ENCODE peak calls at places on chromosome 5, in seven cellular contexts. D, T, E, U, H, A and F are unnamed samples.

GRCh38 chr5:19739691-19740090 is 248.3 kb downstream of the CDH18 start:
- DNase-seq in T (no peak), H (no peak), U (no peak), D (no peak), A (no peak), E (no peak), F (no peak)

GRCh38 chr5:140310434-140310833 is 7.5 kb upstream of the PFDN1 start:
- DNase-seq in H (no peak), U (no peak), E (no peak), A (no peak), T (no peak), D (no peak), F (no peak)

GRCh38 chr5:108432024-108432423 is 50.1 kb upstream of the FBXL17 start:
- DNase-seq in T (no peak), D (no peak), H (no peak), U (no peak), A (no peak), E (no peak), F (no peak)

GRCh38 chr5:140358738-140359310 is 1.2 kb upstream of the SLC4A9 start:
- DNase-seq in E (no peak), D (no peak), A (no peak), T (no peak), H (no peak), U (no peak), F (peak)

GRCh38 chr5:55773057-55773456 is 35.2 kb downstream of the DDX4 start:
- DNase-seq in U (no peak), D (no peak), A (no peak), E (no peak), T (no peak), H (no peak), F (peak)

GRCh38 chr5:178668579-178668978 is 41.7 kb upstream of the CLK4 start:
- DNase-seq in E (no peak), A (no peak), H (no peak), U (no peak), T (no peak), D (peak), F (no peak)

GRCh38 chr5:120039111-120039510 is 409.8 kb downstream of the FAM170A start:
- DNase-seq in D (no peak), T (no peak), U (no peak), H (no peak), E (no peak), A (no peak), F (no peak)

GRCh38 chr5:103466494-103466893 is 96.1 kb downstream of the NUDT12 start:
- DNase-seq in E (no peak), H (no peak), T (no peak), U (no peak), D (no peak), A (no peak), F (no peak)

GRCh38 chr5:33408816-33409215 is 31.9 kb upstream of the TARS1 start:
- DNase-seq in E (no peak), U (no peak), T (no peak), D (no peak), A (no peak), H (no peak), F (no peak)